ENCODE peak calls at places on chromosomes 2 and 18, in six cellular contexts. O is AG04450, H is fibroblast of lung, C is WTC11, Q is brain microvascular endothelial cell, K is GM12864. P is an unnamed sample.

GRCh38 chr2:56741601-56742102 is 557.9 kb downstream of the CCDC85A start:
- DNase-seq in O (no peak), H (peak; percentile 97), C (no peak), Q (peak; percentile 96), K (no peak), P (no peak)

GRCh38 chr2:201883559-201883958 is 77.2 kb downstream of the CDK15 start:
- DNase-seq in O (no peak), H (peak; percentile 57), C (no peak), Q (no peak), K (no peak), P (no peak)

GRCh38 chr2:38591152-38591551 is 11.6 kb downstream of the HNRNPLL start:
- DNase-seq in O (no peak), H (no peak), C (no peak), Q (no peak), K (no peak), P (no peak)

GRCh38 chr2:200677721-200678532 is 92.1 kb downstream of the AOX1 start:
- DNase-seq in O (peak; percentile 6), H (peak; percentile 77), C (no peak), Q (peak; percentile 12), K (no peak), P (no peak)

GRCh38 chr2:60530228-60530627 is 23.2 kb downstream of the BCL11A start:
- DNase-seq in O (no peak), H (no peak), C (no peak), Q (no peak), K (no peak), P (no peak)

GRCh38 chr18:25832008-25832604 is 258.3 kb downstream of the SS18 start:
- DNase-seq in O (peak; percentile 7), H (peak; percentile 49), C (peak; percentile 76), Q (peak; percentile 71), K (no peak), P (peak; percentile 46)

GRCh38 chr2:223460774-223461211 is 141.4 kb downstream of the SCG2 start:
- DNase-seq in O (no peak), H (peak; percentile 76), C (no peak), Q (peak; percentile 73), K (no peak), P (no peak)

GRCh38 chr2:17271401-17271800 is 246.8 kb downstream of the RAD51AP2 start:
- DNase-seq in O (no peak), H (peak; percentile 78), C (no peak), Q (peak; percentile 3), K (no peak), P (no peak)

GRCh38 chr2:489084-489483 is 188.1 kb downstream of the TMEM18 start:
- DNase-seq in O (no peak), H (no peak), C (no peak), Q (no peak), K (no peak), P (no peak)

DNA sequence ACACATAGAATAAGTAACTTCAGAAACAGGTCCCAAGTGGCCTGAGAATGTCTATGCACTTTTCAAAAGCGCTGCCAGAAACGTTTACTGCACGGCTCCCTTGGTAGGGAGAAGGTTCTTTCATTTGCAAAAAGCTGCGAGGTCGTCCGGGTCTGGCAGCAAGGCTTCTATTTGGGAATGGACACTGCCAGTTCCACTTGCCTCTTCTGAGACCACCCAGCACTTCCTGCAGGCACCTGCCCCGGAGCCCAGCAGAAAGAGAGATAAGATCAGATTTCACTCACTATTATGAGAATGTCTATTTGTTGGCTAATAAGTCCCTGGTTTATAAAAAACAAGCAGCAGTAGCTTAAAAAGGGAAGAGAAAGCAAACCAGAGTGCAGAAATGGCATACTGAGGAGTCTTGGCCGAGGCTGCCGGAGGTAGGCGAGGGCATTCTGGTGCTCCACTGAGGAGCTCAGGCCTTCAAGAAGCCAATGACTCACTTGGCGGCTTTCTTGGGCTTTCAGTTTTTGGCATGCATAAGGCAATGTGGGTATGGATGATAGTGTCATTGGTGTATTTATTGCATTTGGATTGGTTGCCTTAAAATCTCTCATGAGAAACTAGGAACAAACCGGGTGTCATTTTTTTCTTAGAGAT is 119.4 kb upstream of the ARL5A start:
- DNase-seq in O (no peak), H (peak; percentile 58), C (peak; percentile 16), Q (peak; percentile 11), K (peak; percentile 12), P (no peak)
- TF ChIP-seq CTCF in O (no peak), H (no peak), C (no peak), Q (no peak), K (no peak), P (no peak)

GRCh38 chr2:211745295-211746097 is 793.1 kb downstream of the ERBB4 start:
- DNase-seq in O (no peak), H (peak; percentile 53), C (peak; percentile 61), Q (peak; percentile 65), K (peak; percentile 15), P (peak; percentile 55)
- TF ChIP-seq CTCF in O (peak; percentile 80), H (peak; percentile 89), C (peak; percentile 81), Q (peak; percentile 97), K (peak; percentile 88), P (peak; percentile 53)

GRCh38 chr2:64325852-64326577 is 127.9 kb upstream of the LGALSL start:
- DNase-seq in O (no peak), H (no peak), C (no peak), Q (no peak), K (peak; percentile 92), P (peak; percentile 81)
- TF ChIP-seq CTCF in O (no peak), H (no peak), C (no peak), Q (no peak), K (no peak), P (no peak)

GRCh38 chr2:106098081-106098480 is 96.0 kb downstream of the UXS1 start:
- DNase-seq in O (no peak), H (no peak), C (peak; percentile 41), Q (no peak), K (no peak), P (no peak)
- TF ChIP-seq CTCF in O (peak; percentile 42), H (no peak), C (no peak), Q (peak; percentile 73), K (peak; percentile 31), P (no peak)

GRCh38 chr18:11246466-11246865 is 97.1 kb upstream of the PIEZO2 start:
- DNase-seq in O (no peak), H (no peak), C (no peak), Q (peak; percentile 20), K (no peak), P (no peak)

GRCh38 chr18:11247381-11247970 is 98.1 kb upstream of the PIEZO2 start:
- DNase-seq in O (no peak), H (no peak), C (no peak), Q (no peak), K (no peak), P (no peak)

GRCh38 chr18:11245889-11246288 is 96.5 kb upstream of the PIEZO2 start:
- DNase-seq in O (no peak), H (no peak), C (no peak), Q (no peak), K (no peak), P (no peak)

GRCh38 chr18:11251229-11251890 is 102.0 kb upstream of the PIEZO2 start:
- DNase-seq in O (no peak), H (peak; percentile 59), C (no peak), Q (peak; percentile 14), K (no peak), P (no peak)

DNA sequence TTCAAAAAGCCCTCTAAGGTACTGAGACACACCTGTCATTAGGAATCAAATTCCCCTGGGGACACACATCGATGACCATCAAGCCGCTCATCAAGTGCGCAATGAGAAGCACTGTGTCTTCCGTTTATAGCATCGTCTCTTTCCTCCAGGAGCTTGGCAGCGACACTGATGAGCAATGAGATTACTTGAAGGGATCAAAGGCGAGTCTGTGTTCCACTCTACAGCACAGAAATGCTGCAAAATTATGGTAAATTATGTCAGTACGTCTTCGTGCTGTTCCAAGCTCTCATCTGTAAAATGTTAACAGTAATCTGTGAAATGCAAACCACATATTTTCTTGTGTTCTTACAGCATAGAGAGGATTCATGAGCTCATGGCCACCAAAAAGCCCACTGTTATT is 97.5 kb upstream of the PIEZO2 start:
- DNase-seq in O (no peak), H (no peak), C (no peak), Q (no peak), K (no peak), P (no peak)
- TF ChIP-seq CTCF in O (no peak), H (no peak), C (no peak), Q (no peak), K (no peak), P (no peak)

GRCh38 chr2:135603543-135603942 is 72.3 kb downstream of the R3HDM1 start:
- DNase-seq in O (no peak), H (no peak), C (no peak), Q (no peak), K (no peak), P (no peak)

DNA sequence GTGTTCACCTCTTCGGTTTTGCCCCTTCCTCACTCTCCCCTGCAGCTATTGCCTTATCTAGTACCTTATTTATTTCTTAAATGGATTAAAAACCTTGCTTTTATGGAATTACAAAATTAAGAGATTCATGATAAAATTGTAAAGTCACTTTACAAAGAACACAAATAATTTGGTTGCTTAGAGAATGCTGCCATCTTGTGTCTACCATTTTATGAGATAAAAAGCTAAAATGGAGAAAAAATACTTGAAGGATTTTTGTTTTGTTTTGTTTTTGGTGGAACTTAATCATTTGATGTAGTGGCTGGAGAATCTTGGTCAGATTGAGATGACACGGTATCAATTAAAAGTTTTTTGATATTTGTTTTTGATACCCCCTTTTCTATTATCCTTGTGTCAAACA is 69.6 kb downstream of the R3HDM1 start:
- DNase-seq in O (no peak), H (no peak), C (no peak), Q (no peak), K (no peak), P (no peak)
- TF ChIP-seq CTCF in O (peak; percentile 27), H (no peak), C (no peak), Q (no peak), K (no peak), P (no peak)

DNA sequence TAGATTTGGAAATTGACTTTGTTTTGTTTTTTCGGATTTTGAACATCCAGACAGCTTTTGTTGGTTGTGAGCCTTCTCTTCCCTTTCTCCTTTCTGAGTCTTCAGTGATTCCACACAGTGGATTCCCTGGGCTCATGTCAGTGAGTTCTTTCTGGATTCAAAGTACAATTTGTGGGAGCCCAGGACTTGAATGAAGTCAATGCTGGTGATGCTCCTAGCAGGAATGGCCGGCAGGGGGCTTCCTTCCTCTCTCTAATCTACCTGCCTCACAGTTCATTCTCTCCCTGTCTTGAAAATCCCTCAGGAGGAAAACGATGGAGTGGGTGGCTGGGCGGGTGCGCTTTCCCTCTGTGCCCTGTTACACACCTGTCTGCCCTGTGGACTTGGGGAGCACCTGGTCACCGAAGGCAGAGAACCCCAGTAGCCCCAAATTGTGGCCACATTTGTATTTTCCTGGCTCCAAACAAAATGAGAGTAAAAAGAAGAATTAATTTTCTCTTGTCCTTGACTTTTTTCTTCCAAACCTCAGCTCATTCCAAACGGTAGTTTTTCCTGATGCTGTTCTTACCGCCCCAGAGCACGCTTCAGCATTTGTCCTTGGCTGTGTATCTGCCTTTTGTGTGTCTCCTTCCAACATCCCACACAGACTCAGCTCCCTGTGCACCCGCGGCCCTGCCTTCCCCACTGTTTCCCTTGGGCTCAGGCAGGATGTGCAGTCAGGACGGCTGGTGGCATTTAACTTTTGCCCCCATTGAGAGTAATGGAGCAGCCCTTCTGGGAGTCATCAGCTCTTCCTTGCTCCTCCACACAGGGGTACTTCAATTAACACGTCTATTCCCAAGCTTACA is 86.6 kb downstream of the MARCO start:
- DNase-seq in O (peak; percentile 7), H (peak; percentile 15), C (peak; percentile 79), Q (peak; percentile 22), K (no peak), P (peak; percentile 48)
- TF ChIP-seq CTCF in O (peak; percentile 66), H (peak; percentile 44), C (peak; percentile 47), Q (peak; percentile 63), K (peak; percentile 66), P (no peak)

GRCh38 chr2:122451040-122451439 is 695.6 kb downstream of the TSN start:
- DNase-seq in O (no peak), H (peak; percentile 2), C (no peak), Q (peak; percentile 16), K (no peak), P (peak; percentile 7)
- TF ChIP-seq CTCF in O (peak; percentile 45), H (peak; percentile 13), C (peak; percentile 46), Q (peak; percentile 72), K (peak; percentile 67), P (no peak)

GRCh38 chr2:143169105-143169504 is 39.9 kb downstream of the ARHGAP15 start:
- DNase-seq in O (no peak), H (no peak), C (no peak), Q (no peak), K (no peak), P (no peak)
- TF ChIP-seq CTCF in O (no peak), H (no peak), C (no peak), Q (no peak), K (no peak), P (no peak)